ENCODE peak calls at places on chromosomes 7 and 10, in five cellular contexts. J is GM23248, U is RPMI7951, X is H54, N is body of pancreas. A is an unnamed sample.

GRCh38 chr7:157457355-157458253 is 120.8 kb downstream of the DNAJB6 start:
- DNase-seq in J (no peak), U (no peak), X (no peak), N (no peak), A (no peak)

GRCh38 chr10:24456319-24456718 is 247.4 kb downstream of the KIAA1217 start:
- DNase-seq in J (peak), U (peak), X (peak), N (no peak), A (no peak)

GRCh38 chr7:110870926-110871325 is 220.0 kb upstream of the LRRN3 start:
- DNase-seq in J (no peak), U (no peak), X (no peak), N (no peak), A (no peak)

GRCh38 chr10:57694956-57695605 is 572.6 kb downstream of the IPMK start:
- DNase-seq in J (peak), U (no peak), X (no peak), N (no peak), A (no peak)

GRCh38 chr10:69018613-69019012 is 30.0 kb downstream of the KIFBP start:
- DNase-seq in J (no peak), U (no peak), X (no peak), N (no peak), A (no peak)

GRCh38 chr7:99919814-99920618 is 686 bp upstream of the TRIM4 start:
- DNase-seq in J (peak), U (peak), X (no peak), N (no peak), A (no peak)

GRCh38 chr7:28329616-28330373 is 82.5 kb upstream of the CREB5 start:
- DNase-seq in J (peak), U (peak), X (no peak), N (no peak), A (no peak)

GRCh38 chr7:134212576-134213546 is 85.7 kb downstream of the LRGUK start:
- DNase-seq in J (peak), U (peak), X (no peak), N (no peak), A (no peak)

GRCh38 chr10:78357027-78357672 is 323.5 kb downstream of the RPS24 start:
- DNase-seq in J (no peak), U (peak), X (no peak), N (no peak), A (no peak)

GRCh38 chr7:124784879-124785818 is 19.6 kb upstream of the GPR37 start:
- DNase-seq in J (peak), U (peak), X (peak), N (peak), A (no peak)

GRCh38 chr7:1640376-1641172 is 29.5 kb upstream of the ELFN1 start:
- DNase-seq in J (peak), U (no peak), X (no peak), N (no peak), A (no peak)

GRCh38 chr7:65731129-65731528 is 141.7 kb upstream of the VKORC1L1 start:
- DNase-seq in J (no peak), U (no peak), X (no peak), N (no peak), A (no peak)

GRCh38 chr7:69517985-69518731 is 80.1 kb upstream of the AUTS2 start:
- DNase-seq in J (no peak), U (peak), X (no peak), N (no peak), A (no peak)

GRCh38 chr7:91519241-91520200 is 255.3 kb downstream of the FZD1 start:
- DNase-seq in J (no peak), U (peak), X (no peak), N (no peak), A (no peak)

GRCh38 chr7:127683776-127684681 is 32.0 kb downstream of the SND1 start:
- DNase-seq in J (peak), U (no peak), X (no peak), N (no peak), A (no peak)

GRCh38 chr10:36441557-36441956 is 683.8 kb upstream of the ANKRD30A start:
- DNase-seq in J (no peak), U (peak), X (no peak), N (no peak), A (no peak)

GRCh38 chr7:18041202-18041601 is 13.6 kb upstream of the PRPS1L1 start:
- DNase-seq in J (no peak), U (no peak), X (no peak), N (no peak), A (no peak)

GRCh38 chr7:88358881-88359280 is 52.2 kb upstream of the STEAP4 start:
- DNase-seq in J (no peak), U (no peak), X (no peak), N (no peak), A (no peak)

A was measured in cortex of kidney.